ENCODE peak calls at places on chromosome 11, in seven cellular contexts. J, F, T, E, S, U and M are unnamed samples.

GRCh38 chr11:47355283-47356128 is 3.0 kb upstream of the MYBPC3 start:
- DNase-seq in J (no peak), F (no peak), T (peak; percentile 98), E (peak; percentile 91), S (peak; percentile 92), U (peak; percentile 91), M (peak; percentile 97)

GRCh38 chr11:76671236-76671590 is 666 bp upstream of the LRRC32 start:
- DNase-seq in J (no peak), F (no peak), T (no peak), E (no peak), S (no peak), U (no peak), M (no peak)

GRCh38 chr11:72924568-72925190 is 110.5 kb downstream of the ATG16L2 start:
- DNase-seq in J (no peak), F (no peak), T (no peak), E (peak; percentile 56), S (peak; percentile 77), U (peak; percentile 62), M (no peak)

GRCh38 chr11:1459739-1460395 is 26.7 kb downstream of the MOB2 start:
- DNase-seq in J (no peak), F (no peak), T (no peak), E (no peak), S (no peak), U (no peak), M (no peak)

GRCh38 chr11:112269139-112269538 is 8.5 kb upstream of the PLET1 start:
- DNase-seq in J (no peak), F (no peak), T (no peak), E (no peak), S (no peak), U (no peak), M (no peak)

GRCh38 chr11:118938491-118939411 is 13.0 kb upstream of the BCL9L start:
- DNase-seq in J (no peak), F (no peak), T (no peak), E (peak; percentile 75), S (no peak), U (peak; percentile 52), M (no peak)

GRCh38 chr11:113521737-113522517 is 46.7 kb upstream of the DRD2 start:
- DNase-seq in J (no peak), F (no peak), T (no peak), E (no peak), S (no peak), U (no peak), M (no peak)

GRCh38 chr11:118442903-118443589 is 6.8 kb downstream of the KMT2A start:
- DNase-seq in J (no peak), F (no peak), T (no peak), E (no peak), S (no peak), U (no peak), M (no peak)

GRCh38 chr11:116492600-116492999 is 280.2 kb downstream of the BUD13 start:
- DNase-seq in J (no peak), F (no peak), T (no peak), E (no peak), S (no peak), U (no peak), M (no peak)

GRCh38 chr11:68969386-68969785 is 11.4 kb downstream of the MRGPRD start:
- DNase-seq in J (peak; percentile 34), F (no peak), T (peak; percentile 22), E (no peak), S (no peak), U (no peak), M (no peak)

GRCh38 chr11:44327730-44328691 is 18.1 kb upstream of the ALX4 start:
- DNase-seq in J (no peak), F (no peak), T (no peak), E (no peak), S (no peak), U (no peak), M (no peak)

GRCh38 chr11:121886956-121887355 is 229.1 kb downstream of the BLID start:
- DNase-seq in J (no peak), F (no peak), T (no peak), E (no peak), S (no peak), U (no peak), M (no peak)

GRCh38 chr11:78314753-78315152 is 102.9 kb downstream of the GAB2 start:
- DNase-seq in J (no peak), F (no peak), T (no peak), E (no peak), S (no peak), U (no peak), M (no peak)

GRCh38 chr11:47928426-47928825 is 51.9 kb upstream of the PTPRJ start:
- DNase-seq in J (no peak), F (no peak), T (no peak), E (peak; percentile 38), S (no peak), U (no peak), M (no peak)

GRCh38 chr11:13970986-13971385 is 8.5 kb downstream of the SPON1 start:
- DNase-seq in J (no peak), F (no peak), T (peak; percentile 55), E (no peak), S (no peak), U (peak; percentile 30), M (no peak)

GRCh38 chr11:32297629-32298028 is 137.7 kb downstream of the WT1 start:
- DNase-seq in J (no peak), F (no peak), T (no peak), E (peak; percentile 72), S (peak; percentile 20), U (peak; percentile 60), M (no peak)

GRCh38 chr11:61626580-61627380 is 45.9 kb upstream of the SYT7 start:
- DNase-seq in J (no peak), F (no peak), T (peak; percentile 95), E (peak; percentile 34), S (no peak), U (no peak), M (peak; percentile 76)

GRCh38 chr11:121063728-121064127 is 37.3 kb upstream of the TECTA start:
- DNase-seq in J (no peak), F (no peak), T (no peak), E (peak; percentile 12), S (no peak), U (peak; percentile 11), M (no peak)

GRCh38 chr11:85133636-85134035 is 493.5 kb downstream of the DLG2 start:
- DNase-seq in J (no peak), F (no peak), T (no peak), E (no peak), S (no peak), U (no peak), M (no peak)

GRCh38 chr11:77557553-77557952 is 32.2 kb upstream of the AQP11 start:
- DNase-seq in J (no peak), F (no peak), T (peak; percentile 64), E (no peak), S (peak; percentile 22), U (peak; percentile 31), M (no peak)

GRCh38 chr11:109971184-109971523 is 122.0 kb upstream of the ZC3H12C start:
- DNase-seq in J (no peak), F (no peak), T (no peak), E (peak; percentile 90), S (peak; percentile 94), U (peak; percentile 63), M (no peak)

GRCh38 chr11:115279831-115280761 is 224.1 kb downstream of the CADM1 start:
- DNase-seq in J (no peak), F (no peak), T (no peak), E (peak; percentile 68), S (peak; percentile 17), U (no peak), M (no peak)

GRCh38 chr11:59898046-59898445 is 19.5 kb downstream of the OOSP3 start:
- DNase-seq in J (no peak), F (no peak), T (no peak), E (no peak), S (no peak), U (no peak), M (no peak)

GRCh38 chr11:77868744-77869143 is 47.8 kb downstream of the AAMDC start:
- DNase-seq in J (no peak), F (no peak), T (no peak), E (no peak), S (no peak), U (no peak), M (no peak)

GRCh38 chr11:61866231-61866957 is 25.0 kb downstream of the FADS3 start:
- DNase-seq in J (no peak), F (no peak), T (no peak), E (no peak), S (no peak), U (no peak), M (no peak)

GRCh38 chr11:104916442-104916841 is 18.2 kb upstream of the CASP12 start:
- DNase-seq in J (no peak), F (no peak), T (no peak), E (peak; percentile 65), S (peak; percentile 79), U (peak; percentile 8), M (no peak)

GRCh38 chr11:87425943-87426342 is 388.2 kb downstream of the TMEM135 start:
- DNase-seq in J (no peak), F (no peak), T (no peak), E (no peak), S (no peak), U (no peak), M (no peak)